ENCODE peak calls at places on chromosomes 3 and 15, in nine cellular contexts. One of them, this sample, is unnamed.

GRCh38 chr15:63759752-63760151 is 74.0 kb downstream of the HERC1 start:
- DNase-seq in fibroblast of the aortic adventitia: no peak
- DNase-seq in A549: no peak
- DNase-seq in lower lobe of right lung: no peak
- DNase-seq in AG04450: no peak
- DNase-seq in SK-N-SH: no peak
- DNase-seq in PC-3: no peak
- DNase-seq in neuronal stem cell: no peak
- DNase-seq in NB4: no peak
- DNase-seq in this sample: no peak

GRCh38 chr15:85118173-85118572 is 136.5 kb downstream of the PDE8A start:
- DNase-seq in PC-3: no peak
- DNase-seq in NB4: no peak
- DNase-seq in SK-N-SH: no peak
- DNase-seq in lower lobe of right lung: no peak
- DNase-seq in neuronal stem cell: no peak
- DNase-seq in fibroblast of the aortic adventitia: no peak
- DNase-seq in A549: no peak
- DNase-seq in AG04450: no peak
- DNase-seq in this sample: no peak

GRCh38 chr3:14570089-14570488 is 29.9 kb upstream of the GRIP2 start:
- DNase-seq in SK-N-SH: peak
- DNase-seq in lower lobe of right lung: no peak
- DNase-seq in AG04450: no peak
- DNase-seq in A549: no peak
- DNase-seq in PC-3: no peak
- DNase-seq in fibroblast of the aortic adventitia: no peak
- DNase-seq in neuronal stem cell: no peak
- DNase-seq in NB4: peak
- DNase-seq in this sample: no peak

GRCh38 chr3:25719321-25719720 is 54.6 kb upstream of the TOP2B start:
- DNase-seq in PC-3: no peak
- DNase-seq in NB4: no peak
- DNase-seq in neuronal stem cell: no peak
- DNase-seq in fibroblast of the aortic adventitia: no peak
- DNase-seq in SK-N-SH: no peak
- DNase-seq in lower lobe of right lung: no peak
- DNase-seq in A549: no peak
- DNase-seq in AG04450: no peak
- DNase-seq in this sample: no peak

GRCh38 chr3:85796140-85796539 is 837.4 kb downstream of the CADM2 start:
- DNase-seq in A549: no peak
- DNase-seq in lower lobe of right lung: no peak
- DNase-seq in NB4: no peak
- DNase-seq in PC-3: no peak
- DNase-seq in neuronal stem cell: no peak
- DNase-seq in fibroblast of the aortic adventitia: no peak
- DNase-seq in SK-N-SH: no peak
- DNase-seq in AG04450: no peak
- DNase-seq in this sample: no peak

GRCh38 chr3:49872801-49873281 is 3.1 kb upstream of the CAMKV start:
- DNase-seq in lower lobe of right lung: no peak
- DNase-seq in PC-3: no peak
- DNase-seq in A549: no peak
- DNase-seq in SK-N-SH: peak
- DNase-seq in AG04450: no peak
- DNase-seq in fibroblast of the aortic adventitia: no peak
- DNase-seq in NB4: peak
- DNase-seq in neuronal stem cell: no peak
- DNase-seq in this sample: no peak

GRCh38 chr3:108008931-108009635 is 81.7 kb downstream of the CD47 start:
- DNase-seq in neuronal stem cell: no peak
- DNase-seq in NB4: no peak
- DNase-seq in fibroblast of the aortic adventitia: peak
- DNase-seq in PC-3: no peak
- DNase-seq in lower lobe of right lung: no peak
- DNase-seq in AG04450: peak
- DNase-seq in SK-N-SH: no peak
- DNase-seq in A549: no peak
- DNase-seq in this sample: no peak

GRCh38 chr3:45516829-45517228 is 77.7 kb upstream of the LIMD1 start:
- DNase-seq in fibroblast of the aortic adventitia: no peak
- DNase-seq in PC-3: no peak
- DNase-seq in NB4: no peak
- DNase-seq in SK-N-SH: no peak
- DNase-seq in AG04450: peak
- DNase-seq in lower lobe of right lung: no peak
- DNase-seq in A549: no peak
- DNase-seq in neuronal stem cell: no peak
- DNase-seq in this sample: no peak

GRCh38 chr15:75456710-75457109 is 5.2 kb upstream of the SIN3A start:
- DNase-seq in lower lobe of right lung: no peak
- DNase-seq in SK-N-SH: no peak
- DNase-seq in fibroblast of the aortic adventitia: peak
- DNase-seq in PC-3: no peak
- DNase-seq in NB4: peak
- DNase-seq in neuronal stem cell: no peak
- DNase-seq in AG04450: no peak
- DNase-seq in A549: peak
- DNase-seq in this sample: no peak
- H3K4me3 ChIP-seq in lower lobe of right lung: peak
- H3K4me3 ChIP-seq in SK-N-SH: peak
- H3K4me3 ChIP-seq in fibroblast of the aortic adventitia: peak
- H3K4me3 ChIP-seq in PC-3: peak
- H3K4me3 ChIP-seq in NB4: peak
- H3K4me3 ChIP-seq in neuronal stem cell: no peak
- H3K4me3 ChIP-seq in AG04450: peak
- H3K4me3 ChIP-seq in A549: peak
- H3K4me3 ChIP-seq in this sample: no peak

GRCh38 chr15:79171320-79172031 is 80.9 kb upstream of the RASGRF1 start:
- DNase-seq in fibroblast of the aortic adventitia: no peak
- DNase-seq in neuronal stem cell: no peak
- DNase-seq in SK-N-SH: peak
- DNase-seq in AG04450: no peak
- DNase-seq in PC-3: no peak
- DNase-seq in lower lobe of right lung: no peak
- DNase-seq in NB4: no peak
- DNase-seq in A549: no peak
- DNase-seq in this sample: no peak
- H3K4me3 ChIP-seq in fibroblast of the aortic adventitia: no peak
- H3K4me3 ChIP-seq in neuronal stem cell: no peak
- H3K4me3 ChIP-seq in SK-N-SH: no peak
- H3K4me3 ChIP-seq in AG04450: no peak
- H3K4me3 ChIP-seq in PC-3: no peak
- H3K4me3 ChIP-seq in lower lobe of right lung: no peak
- H3K4me3 ChIP-seq in NB4: no peak
- H3K4me3 ChIP-seq in A549: no peak
- H3K4me3 ChIP-seq in this sample: no peak

GRCh38 chr15:51161491-51162260 is 67.0 kb upstream of the TNFAIP8L3 start:
- DNase-seq in A549: no peak
- DNase-seq in PC-3: no peak
- DNase-seq in SK-N-SH: no peak
- DNase-seq in lower lobe of right lung: no peak
- DNase-seq in AG04450: no peak
- DNase-seq in neuronal stem cell: no peak
- DNase-seq in fibroblast of the aortic adventitia: no peak
- DNase-seq in NB4: no peak
- DNase-seq in this sample: no peak

GRCh38 chr15:51168700-51169099 is 74.0 kb upstream of the TNFAIP8L3 start:
- DNase-seq in SK-N-SH: no peak
- DNase-seq in fibroblast of the aortic adventitia: peak
- DNase-seq in neuronal stem cell: no peak
- DNase-seq in lower lobe of right lung: no peak
- DNase-seq in PC-3: no peak
- DNase-seq in NB4: no peak
- DNase-seq in AG04450: no peak
- DNase-seq in A549: no peak
- DNase-seq in this sample: no peak

GRCh38 chr15:51160484-51160883 is 65.8 kb upstream of the TNFAIP8L3 start:
- DNase-seq in SK-N-SH: no peak
- DNase-seq in AG04450: no peak
- DNase-seq in NB4: no peak
- DNase-seq in lower lobe of right lung: no peak
- DNase-seq in fibroblast of the aortic adventitia: no peak
- DNase-seq in neuronal stem cell: no peak
- DNase-seq in A549: no peak
- DNase-seq in PC-3: no peak
- DNase-seq in this sample: peak

GRCh38 chr15:51163843-51164242 is 69.1 kb upstream of the TNFAIP8L3 start:
- DNase-seq in fibroblast of the aortic adventitia: no peak
- DNase-seq in A549: no peak
- DNase-seq in SK-N-SH: no peak
- DNase-seq in PC-3: no peak
- DNase-seq in lower lobe of right lung: no peak
- DNase-seq in AG04450: no peak
- DNase-seq in NB4: peak
- DNase-seq in neuronal stem cell: no peak
- DNase-seq in this sample: no peak

GRCh38 chr15:51162865-51163762 is 68.4 kb upstream of the TNFAIP8L3 start:
- DNase-seq in SK-N-SH: peak
- DNase-seq in NB4: peak
- DNase-seq in AG04450: peak
- DNase-seq in A549: peak
- DNase-seq in PC-3: peak
- DNase-seq in fibroblast of the aortic adventitia: peak
- DNase-seq in neuronal stem cell: peak
- DNase-seq in lower lobe of right lung: peak
- DNase-seq in this sample: peak
- H3K4me3 ChIP-seq in SK-N-SH: peak
- H3K4me3 ChIP-seq in NB4: peak
- H3K4me3 ChIP-seq in AG04450: peak
- H3K4me3 ChIP-seq in A549: peak
- H3K4me3 ChIP-seq in PC-3: peak
- H3K4me3 ChIP-seq in fibroblast of the aortic adventitia: peak
- H3K4me3 ChIP-seq in neuronal stem cell: no peak
- H3K4me3 ChIP-seq in lower lobe of right lung: peak
- H3K4me3 ChIP-seq in this sample: peak

GRCh38 chr3:196640501-196640968 is 1.0 kb downstream of the NRROS start:
- DNase-seq in PC-3: no peak
- DNase-seq in SK-N-SH: no peak
- DNase-seq in NB4: peak
- DNase-seq in A549: no peak
- DNase-seq in fibroblast of the aortic adventitia: no peak
- DNase-seq in neuronal stem cell: no peak
- DNase-seq in AG04450: no peak
- DNase-seq in lower lobe of right lung: no peak
- DNase-seq in this sample: peak
- H3K4me3 ChIP-seq in PC-3: no peak
- H3K4me3 ChIP-seq in SK-N-SH: no peak
- H3K4me3 ChIP-seq in NB4: peak
- H3K4me3 ChIP-seq in A549: no peak
- H3K4me3 ChIP-seq in fibroblast of the aortic adventitia: no peak
- H3K4me3 ChIP-seq in neuronal stem cell: no peak
- H3K4me3 ChIP-seq in AG04450: no peak
- H3K4me3 ChIP-seq in lower lobe of right lung: peak
- H3K4me3 ChIP-seq in this sample: peak

DNA sequence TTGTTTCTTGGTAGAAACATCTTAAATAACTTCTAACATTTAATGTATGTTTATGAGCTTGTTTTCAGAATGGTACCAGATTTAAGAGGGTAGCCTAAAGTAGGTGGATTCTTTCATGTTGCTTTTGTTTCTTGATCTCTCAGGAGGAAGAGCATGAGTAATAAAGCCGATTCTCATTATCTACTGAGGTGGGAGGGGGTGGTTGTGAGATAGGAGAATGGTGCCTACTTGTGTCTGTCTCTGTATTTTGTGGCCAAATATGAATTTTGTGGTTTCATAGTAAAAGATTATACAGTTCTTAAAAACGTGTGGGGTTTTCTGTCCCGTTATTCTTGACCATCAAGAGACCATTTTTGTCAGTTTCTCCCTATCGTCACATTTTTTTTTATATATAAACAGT is 2.2 kb downstream of the ATP2C1 start:
- DNase-seq in fibroblast of the aortic adventitia: no peak
- DNase-seq in lower lobe of right lung: no peak
- DNase-seq in SK-N-SH: no peak
- DNase-seq in A549: no peak
- DNase-seq in AG04450: no peak
- DNase-seq in neuronal stem cell: no peak
- DNase-seq in NB4: peak
- DNase-seq in PC-3: no peak
- DNase-seq in this sample: no peak
- H3K4me3 ChIP-seq in fibroblast of the aortic adventitia: peak
- H3K4me3 ChIP-seq in lower lobe of right lung: no peak
- H3K4me3 ChIP-seq in SK-N-SH: peak
- H3K4me3 ChIP-seq in A549: no peak
- H3K4me3 ChIP-seq in AG04450: peak
- H3K4me3 ChIP-seq in neuronal stem cell: no peak
- H3K4me3 ChIP-seq in NB4: peak
- H3K4me3 ChIP-seq in PC-3: peak
- H3K4me3 ChIP-seq in this sample: peak

GRCh38 chr3:71513081-71513480 is 70.4 kb downstream of the FOXP1 start:
- DNase-seq in NB4: no peak
- DNase-seq in AG04450: no peak
- DNase-seq in neuronal stem cell: no peak
- DNase-seq in PC-3: peak
- DNase-seq in lower lobe of right lung: no peak
- DNase-seq in fibroblast of the aortic adventitia: no peak
- DNase-seq in A549: no peak
- DNase-seq in SK-N-SH: no peak
- DNase-seq in this sample: no peak
- H3K4me3 ChIP-seq in NB4: no peak
- H3K4me3 ChIP-seq in AG04450: no peak
- H3K4me3 ChIP-seq in neuronal stem cell: no peak
- H3K4me3 ChIP-seq in PC-3: no peak
- H3K4me3 ChIP-seq in lower lobe of right lung: no peak
- H3K4me3 ChIP-seq in fibroblast of the aortic adventitia: no peak
- H3K4me3 ChIP-seq in A549: no peak
- H3K4me3 ChIP-seq in SK-N-SH: no peak
- H3K4me3 ChIP-seq in this sample: no peak

GRCh38 chr15:83890584-83890983 is 236.7 kb downstream of the ADAMTSL3 start:
- DNase-seq in neuronal stem cell: no peak
- DNase-seq in SK-N-SH: no peak
- DNase-seq in lower lobe of right lung: no peak
- DNase-seq in AG04450: no peak
- DNase-seq in NB4: no peak
- DNase-seq in fibroblast of the aortic adventitia: no peak
- DNase-seq in A549: no peak
- DNase-seq in PC-3: no peak
- DNase-seq in this sample: no peak

GRCh38 chr15:83889995-83890394 is 236.1 kb downstream of the ADAMTSL3 start:
- DNase-seq in PC-3: no peak
- DNase-seq in A549: no peak
- DNase-seq in SK-N-SH: no peak
- DNase-seq in AG04450: no peak
- DNase-seq in neuronal stem cell: no peak
- DNase-seq in fibroblast of the aortic adventitia: no peak
- DNase-seq in NB4: no peak
- DNase-seq in lower lobe of right lung: no peak
- DNase-seq in this sample: no peak

GRCh38 chr15:83897037-83897436 is 243.1 kb downstream of the ADAMTSL3 start:
- DNase-seq in neuronal stem cell: no peak
- DNase-seq in lower lobe of right lung: no peak
- DNase-seq in SK-N-SH: no peak
- DNase-seq in fibroblast of the aortic adventitia: no peak
- DNase-seq in AG04450: no peak
- DNase-seq in PC-3: no peak
- DNase-seq in A549: no peak
- DNase-seq in NB4: no peak
- DNase-seq in this sample: no peak

GRCh38 chr15:83892498-83892897 is 238.6 kb downstream of the ADAMTSL3 start:
- DNase-seq in AG04450: no peak
- DNase-seq in fibroblast of the aortic adventitia: no peak
- DNase-seq in SK-N-SH: no peak
- DNase-seq in lower lobe of right lung: no peak
- DNase-seq in A549: no peak
- DNase-seq in neuronal stem cell: no peak
- DNase-seq in PC-3: no peak
- DNase-seq in NB4: no peak
- DNase-seq in this sample: no peak

GRCh38 chr15:83893308-83893707 is 239.4 kb downstream of the ADAMTSL3 start:
- DNase-seq in A549: no peak
- DNase-seq in NB4: no peak
- DNase-seq in SK-N-SH: no peak
- DNase-seq in lower lobe of right lung: no peak
- DNase-seq in fibroblast of the aortic adventitia: no peak
- DNase-seq in PC-3: no peak
- DNase-seq in neuronal stem cell: no peak
- DNase-seq in AG04450: no peak
- DNase-seq in this sample: no peak
- H3K4me3 ChIP-seq in A549: no peak
- H3K4me3 ChIP-seq in NB4: no peak
- H3K4me3 ChIP-seq in SK-N-SH: no peak
- H3K4me3 ChIP-seq in lower lobe of right lung: no peak
- H3K4me3 ChIP-seq in fibroblast of the aortic adventitia: no peak
- H3K4me3 ChIP-seq in PC-3: no peak
- H3K4me3 ChIP-seq in neuronal stem cell: no peak
- H3K4me3 ChIP-seq in AG04450: no peak
- H3K4me3 ChIP-seq in this sample: no peak

This sample was measured in dorsolateral prefrontal cortex.